ENCODE peak calls at places on chromosomes 2 and 18, in eight cellular contexts. One of them, this sample, is unnamed.

GRCh38 chr2:232139786-232140562 is 178.5 kb downstream of the DIS3L2 start:
- DNase-seq in fibroblast of pulmonary artery: no peak
- DNase-seq in EL: peak
- DNase-seq in GM12865: no peak
- DNase-seq in NCI-H1048: no peak
- DNase-seq in HepG2: peak
- DNase-seq in stimulated activated CD8-positive, alpha-beta memory T cell treated with anti-CD3 and anti-CD28 coated beads, Interleukin-15, amount 100 ng/mL, for 4 hours: no peak
- DNase-seq in cardiac fibroblast: peak
- DNase-seq in this sample: peak

GRCh38 chr2:224038830-224039079 is 331 bp downstream of the SERPINE2 start:
- DNase-seq in EL: no peak
- DNase-seq in GM12865: no peak
- DNase-seq in stimulated activated CD8-positive, alpha-beta memory T cell treated with anti-CD3 and anti-CD28 coated beads, Interleukin-15, amount 100 ng/mL, for 4 hours: no peak
- DNase-seq in fibroblast of pulmonary artery: no peak
- DNase-seq in HepG2: no peak
- DNase-seq in cardiac fibroblast: no peak
- DNase-seq in NCI-H1048: no peak
- DNase-seq in this sample: no peak

GRCh38 chr2:25230128-25230527 is 61.7 kb upstream of the POMC start:
- DNase-seq in EL: no peak
- DNase-seq in stimulated activated CD8-positive, alpha-beta memory T cell treated with anti-CD3 and anti-CD28 coated beads, Interleukin-15, amount 100 ng/mL, for 4 hours: no peak
- DNase-seq in GM12865: no peak
- DNase-seq in HepG2: no peak
- DNase-seq in fibroblast of pulmonary artery: no peak
- DNase-seq in NCI-H1048: no peak
- DNase-seq in cardiac fibroblast: no peak
- DNase-seq in this sample: no peak

GRCh38 chr2:58633576-58634365 is 392.6 kb upstream of the FANCL start:
- DNase-seq in GM12865: no peak
- DNase-seq in HepG2: peak
- DNase-seq in stimulated activated CD8-positive, alpha-beta memory T cell treated with anti-CD3 and anti-CD28 coated beads, Interleukin-15, amount 100 ng/mL, for 4 hours: no peak
- DNase-seq in cardiac fibroblast: peak
- DNase-seq in NCI-H1048: no peak
- DNase-seq in fibroblast of pulmonary artery: peak
- DNase-seq in EL: peak
- DNase-seq in this sample: peak

GRCh38 chr2:171411791-171412483 is 21.9 kb downstream of the METTL8 start:
- DNase-seq in EL: peak
- DNase-seq in NCI-H1048: no peak
- DNase-seq in fibroblast of pulmonary artery: peak
- DNase-seq in cardiac fibroblast: peak
- DNase-seq in HepG2: no peak
- DNase-seq in GM12865: no peak
- DNase-seq in stimulated activated CD8-positive, alpha-beta memory T cell treated with anti-CD3 and anti-CD28 coated beads, Interleukin-15, amount 100 ng/mL, for 4 hours: no peak
- DNase-seq in this sample: peak

GRCh38 chr18:63177822-63178525 is 141.6 kb downstream of the BCL2 start:
- DNase-seq in fibroblast of pulmonary artery: no peak
- DNase-seq in HepG2: no peak
- DNase-seq in GM12865: no peak
- DNase-seq in EL: no peak
- DNase-seq in stimulated activated CD8-positive, alpha-beta memory T cell treated with anti-CD3 and anti-CD28 coated beads, Interleukin-15, amount 100 ng/mL, for 4 hours: no peak
- DNase-seq in NCI-H1048: peak
- DNase-seq in cardiac fibroblast: no peak
- DNase-seq in this sample: no peak

GRCh38 chr18:41532344-41533086 is 422.5 kb upstream of the PIK3C3 start:
- DNase-seq in GM12865: no peak
- DNase-seq in HepG2: no peak
- DNase-seq in fibroblast of pulmonary artery: peak
- DNase-seq in EL: no peak
- DNase-seq in NCI-H1048: no peak
- DNase-seq in cardiac fibroblast: peak
- DNase-seq in stimulated activated CD8-positive, alpha-beta memory T cell treated with anti-CD3 and anti-CD28 coated beads, Interleukin-15, amount 100 ng/mL, for 4 hours: no peak
- DNase-seq in this sample: peak

GRCh38 chr2:171626949-171627348 is 60.3 kb upstream of the DYNC1I2 start:
- DNase-seq in HepG2: no peak
- DNase-seq in GM12865: no peak
- DNase-seq in NCI-H1048: no peak
- DNase-seq in fibroblast of pulmonary artery: no peak
- DNase-seq in EL: no peak
- DNase-seq in stimulated activated CD8-positive, alpha-beta memory T cell treated with anti-CD3 and anti-CD28 coated beads, Interleukin-15, amount 100 ng/mL, for 4 hours: no peak
- DNase-seq in cardiac fibroblast: no peak
- DNase-seq in this sample: no peak

GRCh38 chr2:203718087-203718486 is 11.6 kb downstream of the CD28 start:
- DNase-seq in fibroblast of pulmonary artery: peak
- DNase-seq in HepG2: no peak
- DNase-seq in GM12865: peak
- DNase-seq in cardiac fibroblast: peak
- DNase-seq in NCI-H1048: no peak
- DNase-seq in EL: no peak
- DNase-seq in stimulated activated CD8-positive, alpha-beta memory T cell treated with anti-CD3 and anti-CD28 coated beads, Interleukin-15, amount 100 ng/mL, for 4 hours: peak
- DNase-seq in this sample: peak

GRCh38 chr2:19332503-19332902 is 25.9 kb downstream of the OSR1 start:
- DNase-seq in EL: no peak
- DNase-seq in stimulated activated CD8-positive, alpha-beta memory T cell treated with anti-CD3 and anti-CD28 coated beads, Interleukin-15, amount 100 ng/mL, for 4 hours: no peak
- DNase-seq in cardiac fibroblast: no peak
- DNase-seq in HepG2: no peak
- DNase-seq in NCI-H1048: no peak
- DNase-seq in GM12865: no peak
- DNase-seq in fibroblast of pulmonary artery: no peak
- DNase-seq in this sample: no peak

GRCh38 chr2:67871696-67872320 is 191.0 kb downstream of the C1D start:
- DNase-seq in stimulated activated CD8-positive, alpha-beta memory T cell treated with anti-CD3 and anti-CD28 coated beads, Interleukin-15, amount 100 ng/mL, for 4 hours: no peak
- DNase-seq in fibroblast of pulmonary artery: peak
- DNase-seq in GM12865: no peak
- DNase-seq in NCI-H1048: no peak
- DNase-seq in cardiac fibroblast: peak
- DNase-seq in EL: peak
- DNase-seq in HepG2: no peak
- DNase-seq in this sample: peak

GRCh38 chr2:129319422-129319717 is 660.1 kb upstream of the RAB6C start:
- DNase-seq in NCI-H1048: no peak
- DNase-seq in cardiac fibroblast: no peak
- DNase-seq in stimulated activated CD8-positive, alpha-beta memory T cell treated with anti-CD3 and anti-CD28 coated beads, Interleukin-15, amount 100 ng/mL, for 4 hours: no peak
- DNase-seq in HepG2: no peak
- DNase-seq in fibroblast of pulmonary artery: no peak
- DNase-seq in GM12865: no peak
- DNase-seq in EL: no peak
- DNase-seq in this sample: no peak

GRCh38 chr18:34929336-34929780 is 111.9 kb upstream of the MAPRE2 start:
- DNase-seq in fibroblast of pulmonary artery: peak
- DNase-seq in GM12865: no peak
- DNase-seq in stimulated activated CD8-positive, alpha-beta memory T cell treated with anti-CD3 and anti-CD28 coated beads, Interleukin-15, amount 100 ng/mL, for 4 hours: no peak
- DNase-seq in cardiac fibroblast: peak
- DNase-seq in HepG2: peak
- DNase-seq in EL: peak
- DNase-seq in NCI-H1048: no peak
- DNase-seq in this sample: peak

This sample was measured in ELR.